ENCODE peak calls at places on chromosomes 5 and 9, in six cellular contexts. C is upper lobe of left lung, H is ovary, X is suprapubic skin, B is H1, W is stomach. D is an unnamed sample.

GRCh38 chr9:122213589-122214413 is 15.0 kb downstream of the LHX6 start:
- DNase-seq in C (peak), H (peak), X (no peak), B (peak), W (peak), D (no peak)

GRCh38 chr5:139821806-139822552 is 26.4 kb downstream of the PSD2 start:
- DNase-seq in C (no peak), H (no peak), X (no peak), B (no peak), W (no peak), D (no peak)

GRCh38 chr5:138849439-138849838 is 25.7 kb downstream of the LRRTM2 start:
- DNase-seq in C (no peak), H (no peak), X (no peak), B (no peak), W (no peak), D (no peak)

GRCh38 chr9:87309236-87309635 is 188.4 kb upstream of the DAPK1 start:
- DNase-seq in C (no peak), H (no peak), X (no peak), B (no peak), W (no peak), D (no peak)

GRCh38 chr5:171616002-171616780 is 169.4 kb upstream of the SMIM23 start:
- DNase-seq in C (no peak), H (no peak), X (peak), B (no peak), W (no peak), D (no peak)

GRCh38 chr5:107670028-107670926 is 460 bp downstream of the EFNA5 start:
- DNase-seq in C (peak), H (peak), X (peak), B (peak), W (peak), D (no peak)

GRCh38 chr9:133116346-133117231 is 4.5 kb downstream of the RALGDS start:
- DNase-seq in C (peak), H (no peak), X (no peak), B (no peak), W (no peak), D (no peak)

GRCh38 chr9:2241461-2241874 is 226.3 kb downstream of the SMARCA2 start:
- DNase-seq in C (peak), H (peak), X (no peak), B (peak), W (no peak), D (no peak)

GRCh38 chr5:146890733-146891440 is 12.3 kb upstream of the PPP2R2B start:
- DNase-seq in C (no peak), H (no peak), X (no peak), B (no peak), W (no peak), D (no peak)

GRCh38 chr5:142446131-142446959 is 121.5 kb upstream of the SPRY4 start:
- DNase-seq in C (no peak), H (no peak), X (no peak), B (no peak), W (no peak), D (no peak)
- TF ChIP-seq POLR2A in C (no peak), H (peak), X (no peak), B (no peak), W (no peak), D (no peak)

DNA sequence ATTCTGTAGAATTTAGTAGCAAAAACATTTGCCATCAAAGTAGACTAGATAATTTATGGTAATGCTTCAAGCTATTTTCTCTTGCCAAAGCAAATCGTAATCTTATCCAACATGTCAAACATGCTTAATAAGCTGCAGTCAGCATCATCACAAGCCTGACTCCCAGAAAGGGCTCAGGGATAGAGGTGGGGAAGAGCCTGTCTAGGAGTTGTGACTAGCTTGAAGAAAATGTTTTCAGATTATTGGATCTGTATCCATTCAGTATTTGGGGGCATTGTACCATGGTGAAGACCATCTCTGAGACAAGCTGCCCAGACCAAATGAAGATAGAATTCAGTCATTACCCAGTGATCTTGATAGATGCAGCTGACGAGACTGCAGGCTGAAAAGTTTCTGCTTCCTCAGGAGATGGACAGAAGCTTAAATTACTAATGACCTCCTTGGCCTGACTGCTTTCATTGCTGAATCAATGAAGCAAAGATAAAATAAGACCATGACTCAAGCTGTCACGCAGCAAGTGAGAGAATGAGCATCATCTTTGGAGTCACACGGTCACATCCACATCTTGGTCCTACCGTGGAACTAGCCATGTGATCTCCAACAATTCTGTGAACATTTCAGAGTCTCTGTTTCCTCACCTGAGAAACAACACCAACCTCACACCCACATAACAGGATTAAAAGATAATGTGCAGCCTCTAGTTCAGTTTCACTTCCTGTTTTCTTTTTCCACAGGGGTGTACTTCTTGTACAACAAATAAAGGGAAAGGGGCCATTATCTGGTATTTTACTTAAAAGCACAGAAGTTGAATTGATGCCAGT is 9.4 kb downstream of the ERAP2 start:
- DNase-seq in C (no peak), H (no peak), X (no peak), B (no peak), W (no peak), D (no peak)
- H3K27ac ChIP-seq in C (no peak), H (no peak), X (no peak), B (no peak), W (no peak), D (no peak)

GRCh38 chr5:43008369-43009158 is 31.6 kb downstream of the ANXA2R start:
- DNase-seq in C (peak), H (peak), X (peak), B (peak), W (peak), D (peak)
- TF ChIP-seq EP300 in C (no peak), H (no peak), X (no peak), B (no peak), W (no peak), D (no peak)

GRCh38 chr9:109107402-109108240 is 12.1 kb downstream of the TMEM245 start:
- DNase-seq in C (no peak), H (no peak), X (no peak), B (no peak), W (no peak), D (no peak)
- TF ChIP-seq POLR2A in C (no peak), H (no peak), X (no peak), B (no peak), W (no peak), D (no peak)

GRCh38 chr9:20376042-20376441 is 246.3 kb downstream of the MLLT3 start:
- DNase-seq in C (no peak), H (no peak), X (no peak), B (no peak), W (no peak), D (no peak)
- H3K27ac ChIP-seq in C (no peak), H (no peak), X (no peak), B (no peak), W (no peak), D (no peak)

D was measured in esophagus muscularis mucosa.